ENCODE peak calls at places on chromosomes 2 and 18, in seven cellular contexts. D is NT2/D1, P is cardiac muscle cell, A is stomach, R is lower lobe of right lung, Y is SJSA1, H is H7. K is an unnamed sample. For H3K27me3, the result is how much of the 10 kb centered on the place peaks cover.

GRCh38 chr2:27977623-27978312 is 87.2 kb downstream of the BABAM2 start:
- DNase-seq in D (no peak), P (peak), A (no peak), R (no peak), Y (peak), H (no peak), K (no peak)

GRCh38 chr2:152537252-152537651 is 180.0 kb downstream of the PRPF40A start:
- DNase-seq in D (no peak), P (peak), A (no peak), R (no peak), Y (no peak), H (no peak), K (no peak)

GRCh38 chr18:36856815-36857214 is 27.9 kb downstream of the KIAA1328 start:
- DNase-seq in D (no peak), P (no peak), A (no peak), R (no peak), Y (no peak), H (no peak), K (no peak)

GRCh38 chr2:190791983-190792575 is 88.5 kb upstream of the GLS start:
- DNase-seq in D (no peak), P (peak), A (no peak), R (no peak), Y (no peak), H (no peak), K (no peak)

GRCh38 chr2:69152847-69153246 is 139.9 kb downstream of the ANTXR1 start:
- DNase-seq in D (no peak), P (no peak), A (no peak), R (no peak), Y (no peak), H (no peak), K (no peak)

GRCh38 chr2:188294547-188294946 is 2.9 kb downstream of the GULP1 start:
- DNase-seq in D (no peak), P (no peak), A (no peak), R (no peak), Y (no peak), H (no peak), K (no peak)

GRCh38 chr18:75775121-75775520 is 347.6 kb upstream of the SMIM21 start:
- DNase-seq in D (no peak), P (no peak), A (no peak), R (no peak), Y (no peak), H (no peak), K (no peak)

GRCh38 chr2:12074126-12074883 is 327.9 kb downstream of the LPIN1 start:
- DNase-seq in D (no peak), P (no peak), A (no peak), R (no peak), Y (no peak), H (no peak), K (no peak)

GRCh38 chr2:174326880-174327558 is 7.7 kb upstream of the SP9 start:
- DNase-seq in D (no peak), P (no peak), A (no peak), R (no peak), Y (no peak), H (peak), K (peak)

GRCh38 chr2:140696449-140696848 is 1434.4 kb downstream of the LRP1B start:
- DNase-seq in D (no peak), P (no peak), A (no peak), R (no peak), Y (no peak), H (no peak), K (no peak)

GRCh38 chr2:236629961-236630872 is 60.6 kb downstream of the ACKR3 start:
- DNase-seq in D (no peak), P (no peak), A (peak), R (no peak), Y (peak), H (no peak), K (no peak)

GRCh38 chr2:135140606-135141005 is 88.5 kb downstream of the RAB3GAP1 start:
- DNase-seq in D (no peak), P (peak), A (no peak), R (no peak), Y (no peak), H (no peak), K (no peak)

GRCh38 chr2:209771474-209772292 is at the start of gene UNC80:
- DNase-seq in D (peak), P (peak), A (peak), R (peak), Y (peak), H (peak), K (peak)

GRCh38 chr2:39741871-39742270 is 37.2 kb downstream of the THUMPD2 start:
- DNase-seq in D (no peak), P (peak), A (no peak), R (no peak), Y (no peak), H (no peak), K (no peak)

GRCh38 chr2:68765739-68766377 is 31.2 kb downstream of the ARHGAP25 start:
- DNase-seq in D (no peak), P (peak), A (no peak), R (no peak), Y (no peak), H (no peak), K (no peak)

GRCh38 chr2:112493858-112494648 is 12.1 kb downstream of the TTL start:
- DNase-seq in D (no peak), P (peak), A (no peak), R (no peak), Y (no peak), H (no peak), K (no peak)

GRCh38 chr2:191691016-191691725 is 13.2 kb downstream of the NABP1 start:
- DNase-seq in D (peak), P (peak), A (peak), R (no peak), Y (peak), H (peak), K (no peak)

GRCh38 chr2:84031312-84031711 is 427.8 kb downstream of the SUCLG1 start:
- DNase-seq in D (no peak), P (no peak), A (no peak), R (no peak), Y (no peak), H (no peak), K (no peak)

GRCh38 chr18:3449702-3450357 is at the start of gene TGIF1:
- DNase-seq in D (no peak), P (peak), A (peak), R (peak), Y (peak), H (peak), K (peak)

GRCh38 chr18:31499157-31499524 is 1.2 kb downstream of the DSG2 start:
- DNase-seq in D (no peak), P (peak), A (no peak), R (no peak), Y (no peak), H (no peak), K (no peak)

GRCh38 chr18:31500161-31500688 is 2.2 kb downstream of the DSG2 start:
- DNase-seq in D (no peak), P (no peak), A (no peak), R (no peak), Y (no peak), H (no peak), K (no peak)

GRCh38 chr18:31498450-31499156 is 626 bp downstream of the DSG2 start:
- DNase-seq in D (no peak), P (peak), A (no peak), R (no peak), Y (peak), H (peak), K (no peak)

GRCh38 chr18:31497404-31497710 is 620 bp upstream of the DSG2 start:
- DNase-seq in D (no peak), P (no peak), A (no peak), R (no peak), Y (no peak), H (no peak), K (peak)

DNA sequence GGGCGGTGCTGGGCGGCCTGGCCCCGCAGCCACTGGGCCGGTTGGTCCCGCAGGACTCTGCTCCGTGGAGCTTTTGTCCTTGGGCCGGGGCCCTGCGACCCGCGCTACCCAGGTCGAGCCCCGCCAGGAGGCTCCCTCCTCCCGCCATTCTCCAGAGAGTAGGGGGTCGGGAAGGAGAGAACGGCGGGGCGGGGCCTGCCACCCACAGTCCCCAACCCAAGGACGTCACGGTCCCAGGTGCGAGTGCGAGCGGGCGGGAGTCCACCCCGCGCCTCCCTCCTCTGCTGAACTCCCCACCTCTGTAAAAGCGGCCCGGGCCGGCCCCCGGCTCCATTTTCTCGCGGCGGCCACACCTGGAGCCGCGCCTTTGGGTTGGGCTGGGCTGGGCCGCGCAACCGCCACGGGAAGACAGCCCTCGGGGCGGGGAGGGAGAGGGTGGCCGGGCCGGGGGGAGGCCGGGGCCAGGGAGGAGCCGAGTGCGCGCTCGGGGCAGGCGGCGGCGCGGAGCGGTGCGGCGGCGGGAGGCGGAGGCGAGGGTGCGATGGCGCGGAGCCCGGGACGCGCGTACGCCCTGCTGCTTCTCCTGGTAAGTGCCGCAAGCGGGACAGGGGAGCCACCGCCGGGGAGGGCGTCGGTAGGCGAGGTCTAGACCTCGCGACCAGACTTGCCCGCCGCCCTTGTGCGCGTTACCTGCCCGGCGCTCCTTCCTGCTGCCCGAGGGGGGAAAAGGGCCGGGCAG is at the start of gene DSG2:
- DNase-seq in D (no peak), P (peak), A (peak), R (peak), Y (peak), H (peak), K (peak)
- H3K27me3 ChIP-seq in D (under half), P (under half), A (under half), R (under half), Y (under half), H (under half), K (under half)

GRCh38 chr18:57299931-57300330 is 52.4 kb upstream of the ST8SIA3 start:
- DNase-seq in D (no peak), P (no peak), A (no peak), R (no peak), Y (no peak), H (no peak), K (no peak)

GRCh38 chr18:57301573-57302230 is 50.7 kb upstream of the ST8SIA3 start:
- DNase-seq in D (no peak), P (no peak), A (no peak), R (no peak), Y (no peak), H (peak), K (no peak)

GRCh38 chr18:57294547-57294946 is 57.8 kb upstream of the ST8SIA3 start:
- DNase-seq in D (peak), P (no peak), A (no peak), R (no peak), Y (no peak), H (peak), K (no peak)

GRCh38 chr18:57297306-57297705 is 55.1 kb upstream of the ST8SIA3 start:
- DNase-seq in D (no peak), P (no peak), A (no peak), R (no peak), Y (no peak), H (no peak), K (no peak)

GRCh38 chr18:57296336-57296735 is 56.0 kb upstream of the ST8SIA3 start:
- DNase-seq in D (no peak), P (no peak), A (no peak), R (no peak), Y (no peak), H (no peak), K (no peak)
- H3K27me3 ChIP-seq in D (under half), P (under half), A (under half), R (under half), Y (under half), H (under half), K (under half)

DNA sequence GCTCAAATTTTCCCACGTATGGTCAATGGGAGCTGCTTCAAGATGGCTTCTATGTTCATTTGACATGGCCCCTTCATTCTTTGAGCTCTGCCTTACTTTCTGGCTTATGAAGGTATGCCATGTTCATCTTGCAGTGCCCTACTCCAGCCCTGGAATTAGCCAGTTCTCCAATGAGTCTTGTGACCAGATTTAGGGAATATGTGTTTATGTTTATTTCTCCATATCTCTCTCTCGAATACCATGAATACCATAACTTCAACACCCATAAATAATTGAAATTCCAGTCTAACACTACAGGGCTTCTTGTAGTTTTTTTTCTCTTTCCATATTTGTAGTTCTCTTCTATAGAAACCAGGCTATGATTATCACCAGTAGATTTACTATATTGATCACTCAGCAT is 39.7 kb downstream of the EPB41L5 start:
- DNase-seq in D (no peak), P (peak), A (no peak), R (no peak), Y (no peak), H (no peak), K (no peak)
- H3K27me3 ChIP-seq in D (under half), P (under half), A (under half), R (under half), Y (under half), H (under half), K (under half)

DNA sequence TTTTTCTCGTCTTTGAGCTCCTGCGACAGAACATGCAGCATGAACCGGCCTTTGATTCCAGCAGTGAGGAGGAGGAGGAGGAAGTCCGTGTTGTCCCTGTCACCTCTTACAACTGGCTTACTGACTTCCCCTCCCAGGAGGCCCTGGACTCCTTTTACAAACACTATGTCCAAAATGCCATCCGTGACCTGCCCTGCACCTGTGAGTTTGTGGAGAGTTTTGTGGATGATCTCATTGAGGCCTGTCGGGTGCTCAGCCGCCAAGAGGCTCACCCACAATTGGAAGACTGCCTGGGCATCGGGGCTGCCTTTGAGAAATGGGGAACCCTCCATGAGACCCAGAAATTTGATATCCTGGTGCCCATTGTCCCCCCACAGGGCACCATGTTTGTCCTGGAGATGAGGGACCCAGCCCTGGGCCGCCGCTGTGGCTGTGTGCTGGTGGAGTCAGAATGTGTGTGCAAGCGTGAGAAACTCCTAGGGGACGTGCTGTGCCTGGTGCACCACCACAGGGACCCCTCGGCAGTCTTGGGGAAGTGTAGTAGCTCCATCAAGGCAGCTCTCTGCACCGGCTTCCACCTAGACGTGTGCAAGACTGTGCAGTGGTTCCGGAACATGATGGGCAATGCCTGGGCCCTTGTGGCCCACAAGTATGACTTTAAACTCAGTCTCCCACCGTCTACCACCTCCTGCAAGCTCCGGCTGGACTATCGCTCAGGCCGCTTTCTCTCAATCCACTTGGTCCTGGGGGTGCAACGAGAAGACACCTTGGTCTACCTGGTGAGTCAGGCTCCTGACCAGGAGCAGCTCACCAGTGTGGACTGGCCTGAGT is 2.1 kb downstream of the ITPRIPL1 start:
- DNase-seq in D (no peak), P (no peak), A (no peak), R (no peak), Y (no peak), H (no peak), K (no peak)
- H3K27me3 ChIP-seq in D (under half), P (under half), A (under half), R (under half), Y (under half), H (under half), K (under half)

DNA sequence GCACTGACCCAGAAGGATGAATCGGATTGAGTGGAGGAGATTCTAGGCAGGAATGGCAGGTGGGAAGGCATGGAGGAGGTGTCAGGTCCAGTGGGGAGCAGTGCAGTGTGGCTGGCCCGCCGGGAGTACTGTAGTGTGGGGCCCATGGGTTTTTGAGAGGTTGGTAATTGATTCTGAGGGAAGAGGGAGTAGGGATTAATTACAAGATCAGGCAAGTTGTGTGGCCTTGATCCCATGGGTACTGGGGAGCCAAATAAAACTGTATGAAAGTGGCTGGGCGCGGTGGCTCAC is 12.1 kb downstream of the SIX3 start:
- DNase-seq in D (no peak), P (no peak), A (no peak), R (no peak), Y (no peak), H (peak), K (no peak)
- H3K27me3 ChIP-seq in D (half or more), P (half or more), A (under half), R (half or more), Y (under half), H (half or more), K (under half)

K was measured in upper lobe of left lung.